ENCODE peak calls at places on chromosomes 7 and 10, in four cellular contexts. P is epithelial cell of esophagus, W is left ventricle myocardium inferior, R is AG04449. O is an unnamed sample.

GRCh38 chr10:71333154-71333887 is 14.3 kb downstream of the SLC29A3 start:
- DNase-seq in P (peak), W (no peak), R (no peak), O (no peak)

GRCh38 chr10:103238506-103239252 is 7.0 kb upstream of the RPEL1 start:
- DNase-seq in P (peak), W (no peak), R (no peak), O (peak)

GRCh38 chr7:136527554-136527953 is 340.9 kb upstream of the CHRM2 start:
- DNase-seq in P (no peak), W (no peak), R (no peak), O (no peak)

GRCh38 chr10:82377608-82378007 is 502.6 kb downstream of the NRG3 start:
- DNase-seq in P (no peak), W (no peak), R (no peak), O (peak)

GRCh38 chr7:35909870-35910357 is 109.1 kb downstream of the SEPTIN7 start:
- DNase-seq in P (peak), W (no peak), R (no peak), O (peak)

GRCh38 chr7:77537595-77538185 is 595 bp downstream of the PTPN12 start:
- DNase-seq in P (peak), W (peak), R (no peak), O (no peak)

GRCh38 chr7:1225462-1226154 is 7.1 kb upstream of the UNCX start:
- DNase-seq in P (peak), W (no peak), R (no peak), O (no peak)

GRCh38 chr7:157612664-157613561 is 276.1 kb downstream of the DNAJB6 start:
- DNase-seq in P (no peak), W (peak), R (no peak), O (peak)

GRCh38 chr7:69761290-69761922 is 163.1 kb downstream of the AUTS2 start:
- DNase-seq in P (no peak), W (no peak), R (no peak), O (no peak)

GRCh38 chr10:48772059-48772458 is 87.4 kb downstream of the WDFY4 start:
- DNase-seq in P (no peak), W (no peak), R (no peak), O (no peak)

GRCh38 chr10:102802920-102803534 is 34.2 kb downstream of the CYP17A1 start:
- DNase-seq in P (peak), W (no peak), R (peak), O (peak)

GRCh38 chr7:75732764-75733630 is 5.7 kb downstream of the HIP1 start:
- DNase-seq in P (peak), W (no peak), R (no peak), O (peak)

GRCh38 chr7:45930967-45931366 is 9.9 kb upstream of the IGFBP3 start:
- DNase-seq in P (no peak), W (no peak), R (no peak), O (no peak)

GRCh38 chr10:1194161-1194560 is 138.0 kb downstream of the WDR37 start:
- DNase-seq in P (no peak), W (no peak), R (no peak), O (no peak)

GRCh38 chr7:134367956-134368749 is 51.4 kb upstream of the SLC35B4 start:
- DNase-seq in P (peak), W (no peak), R (no peak), O (peak)

GRCh38 chr10:4337581-4337980 is 488.4 kb upstream of the AKR1E2 start:
- DNase-seq in P (no peak), W (no peak), R (no peak), O (no peak)

GRCh38 chr7:27515933-27516332 is 146.8 kb downstream of the HIBADH start:
- DNase-seq in P (peak), W (no peak), R (peak), O (no peak)

DNA sequence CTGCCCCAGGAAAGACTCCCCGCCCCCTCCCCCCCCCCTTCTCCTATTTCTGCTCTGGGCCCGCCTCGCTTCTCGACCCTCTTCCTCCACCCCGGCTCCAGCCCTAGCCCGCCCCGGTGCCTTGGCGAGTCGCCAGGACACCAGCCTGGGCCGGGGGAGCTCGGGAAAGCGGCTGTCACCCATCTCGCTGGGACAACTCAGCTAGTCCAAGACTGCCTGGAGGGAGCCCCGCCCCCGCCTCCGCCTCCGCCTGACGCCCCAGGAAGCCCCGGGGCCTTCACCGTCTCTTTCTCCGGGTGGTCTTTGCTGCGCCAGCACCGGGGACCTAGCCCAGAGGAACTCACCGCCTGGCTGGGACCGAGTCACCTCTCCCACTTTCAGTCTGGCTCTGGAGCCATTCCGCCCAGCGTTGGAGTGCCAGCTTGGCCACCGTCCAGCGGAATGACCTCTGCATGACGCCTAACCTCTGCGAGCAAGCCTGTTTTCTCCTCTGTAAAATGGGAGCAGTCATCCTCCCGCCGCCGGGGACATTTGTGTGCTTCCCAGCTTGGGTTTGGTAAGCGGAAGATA is 1.1 kb upstream of the ZCCHC24 start:
- DNase-seq in P (no peak), W (peak), R (no peak), O (peak)
- H3K4me3 ChIP-seq in P (no peak), W (peak), R (peak), O (peak)

GRCh38 chr7:94909023-94909466 is 1.7 kb downstream of the PPP1R9A start:
- DNase-seq in P (no peak), W (no peak), R (no peak), O (no peak)
- TF ChIP-seq CTCF in P (no peak), W (no peak), R (no peak), O (no peak)

GRCh38 chr7:80875537-80876120 is 43.2 kb downstream of the SEMA3C start:
- DNase-seq in P (no peak), W (no peak), R (no peak), O (no peak)
- H3K4me3 ChIP-seq in P (no peak), W (no peak), R (no peak), O (no peak)

DNA sequence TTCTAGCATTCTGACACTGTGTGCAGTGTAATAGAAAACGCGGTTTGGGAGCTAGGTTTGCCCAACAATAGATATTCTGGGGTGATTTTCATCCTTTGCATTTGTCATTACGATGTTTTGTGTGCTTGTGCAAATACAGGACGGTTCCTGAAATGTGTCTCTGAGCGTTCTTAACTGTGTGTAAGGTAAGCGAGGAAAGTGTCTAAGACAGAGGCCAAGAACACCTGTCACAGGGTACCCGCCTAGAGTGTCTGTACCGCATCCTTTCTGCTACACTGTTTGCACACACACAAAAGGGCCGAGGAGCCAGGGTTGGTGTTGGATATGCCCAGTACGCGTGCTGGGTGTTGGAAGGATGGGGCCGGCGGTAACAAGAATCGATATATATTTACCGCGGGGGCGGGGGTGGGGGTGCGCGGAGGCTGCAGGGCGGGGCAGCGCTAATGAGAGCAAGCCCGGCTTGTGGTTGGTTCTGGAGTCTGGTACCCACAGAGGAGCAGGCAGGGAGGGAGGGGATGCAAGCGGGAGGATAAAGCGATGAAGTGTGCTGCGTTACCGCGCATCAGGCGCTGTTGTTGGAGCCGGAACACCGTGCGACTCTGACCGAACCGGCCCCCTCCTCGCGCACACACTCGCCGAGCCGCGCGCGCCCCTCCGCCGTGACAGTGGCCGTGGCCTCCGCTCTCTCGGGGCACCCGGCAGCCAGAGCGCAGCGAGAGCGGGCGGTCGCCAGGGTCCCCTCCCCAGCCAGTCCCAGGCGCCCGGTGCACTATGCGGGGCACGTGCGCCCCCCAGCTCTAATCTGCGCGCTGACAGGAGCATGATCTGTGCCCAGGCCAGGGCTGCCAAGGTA is at the start of gene HECW1:
- DNase-seq in P (no peak), W (no peak), R (no peak), O (no peak)
- TF ChIP-seq CTCF in P (no peak), W (no peak), R (no peak), O (no peak)

GRCh38 chr10:112375721-112376577 is 2.0 kb downstream of the ACSL5 start:
- DNase-seq in P (peak), W (peak), R (no peak), O (peak)
- H3K4me3 ChIP-seq in P (no peak), W (peak), R (no peak), O (no peak)

GRCh38 chr7:97620495-97620894 is 111.4 kb upstream of the TAC1 start:
- DNase-seq in P (no peak), W (no peak), R (no peak), O (no peak)
- TF ChIP-seq CTCF in P (no peak), W (no peak), R (no peak), O (no peak)

DNA sequence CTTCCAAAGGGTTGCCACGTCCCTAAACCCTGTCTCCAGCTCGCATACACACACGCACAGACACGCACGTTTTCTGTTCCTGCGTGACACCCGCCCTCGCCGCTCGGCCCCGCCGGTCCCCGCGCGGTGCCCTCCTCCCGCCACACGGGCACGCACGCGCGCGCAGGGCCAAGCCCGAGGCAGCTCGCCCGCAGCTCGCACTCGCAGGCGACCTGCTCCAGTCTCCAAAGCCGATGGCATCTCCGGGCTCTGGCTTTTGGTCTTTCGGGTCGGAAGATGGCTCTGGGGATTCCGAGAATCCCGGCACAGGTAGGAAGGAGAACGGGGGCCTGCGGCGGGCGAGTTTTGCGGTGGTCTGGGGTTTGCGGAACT is at the start of gene GAD2:
- DNase-seq in P (no peak), W (no peak), R (no peak), O (no peak)
- H3K4me3 ChIP-seq in P (no peak), W (peak), R (no peak), O (no peak)

GRCh38 chr7:47195641-47196040 is 386.3 kb downstream of the TNS3 start:
- DNase-seq in P (no peak), W (no peak), R (no peak), O (peak)
- TF ChIP-seq CTCF in P (peak), W (peak), R (no peak), O (peak)

O was measured in fibroblast of mammary gland.